ENCODE peak calls at places on chromosome 1, in five cellular contexts. Y, G, V, L and N are unnamed samples.
A peak's percentile ranks its signal among the peaks of the same experiment; 100 is the strongest.

GRCh38 chr1:233482388-233482787 is 131.5 kb upstream of the KCNK1 start:
- DNase-seq in G (no peak), V (no peak), L (no peak), Y (no peak), N (no peak)

GRCh38 chr1:38087676-38088075 is 41.1 kb upstream of the POU3F1 start:
- DNase-seq in V (no peak), Y (no peak), G (no peak), L (no peak), N (no peak)

GRCh38 chr1:160338580-160338979 is 4.5 kb downstream of the COPA start:
- DNase-seq in Y (no peak), V (no peak), L (no peak), G (no peak), N (no peak)

GRCh38 chr1:160705176-160705745 is 6.4 kb downstream of the CD48 start:
- DNase-seq in Y (no peak), V (no peak), G (no peak), L (no peak), N (no peak)

GRCh38 chr1:66521736-66522365 is 12.1 kb upstream of the SGIP1 start:
- DNase-seq in V (no peak), G (peak; percentile 76), Y (no peak), L (no peak), N (peak; percentile 90)

GRCh38 chr1:15000030-15000429 is 153.5 kb upstream of the TMEM51 start:
- DNase-seq in G (no peak), V (no peak), Y (no peak), L (no peak), N (no peak)

GRCh38 chr1:161198206-161198876 is 513 bp downstream of the ADAMTS4 start:
- DNase-seq in G (peak; percentile 39), L (no peak), Y (no peak), V (no peak), N (peak; percentile 56)

GRCh38 chr1:24639881-24640280 is 3.2 kb upstream of the SRRM1 start:
- DNase-seq in G (no peak), V (no peak), L (no peak), Y (no peak), N (no peak)

GRCh38 chr1:151534662-151535278 is 5.3 kb upstream of the TUFT1 start:
- DNase-seq in L (peak; percentile 81), G (peak; percentile 64), Y (peak; percentile 90), V (peak; percentile 87), N (peak; percentile 73)

GRCh38 chr1:103435443-103435842 is 90.1 kb upstream of the RNPC3 start:
- DNase-seq in G (no peak), Y (no peak), V (no peak), L (no peak), N (no peak)

GRCh38 chr1:35192056-35192852 is 691 bp downstream of the SFPQ start:
- DNase-seq in G (peak; percentile 77), V (peak; percentile 91), Y (peak; percentile 68), L (peak; percentile 88), N (peak; percentile 82)

GRCh38 chr1:109299087-109299983 is 7.5 kb downstream of the MYBPHL start:
- DNase-seq in Y (peak; percentile 79), L (no peak), G (peak; percentile 93), V (no peak), N (peak; percentile 94)

GRCh38 chr1:107687846-107688753 is 276.9 kb downstream of the VAV3 start:
- DNase-seq in V (no peak), L (no peak), G (peak; percentile 42), Y (no peak), N (peak; percentile 51)

GRCh38 chr1:5500541-5500940 is 491.7 kb downstream of the NPHP4 start:
- DNase-seq in G (no peak), L (no peak), Y (no peak), V (no peak), N (no peak)

GRCh38 chr1:225871374-225872074 is 10.7 kb downstream of the TMEM63A start:
- DNase-seq in L (no peak), V (no peak), Y (no peak), G (no peak), N (no peak)

GRCh38 chr1:215005656-215006335 is 76.7 kb upstream of the KCNK2 start:
- DNase-seq in G (no peak), L (no peak), V (no peak), Y (no peak), N (no peak)

GRCh38 chr1:112457241-112457640 is 51.5 kb upstream of the WNT2B start:
- DNase-seq in L (no peak), G (peak; percentile 70), Y (no peak), V (no peak), N (no peak)

GRCh38 chr1:17163371-17163770 is 41.6 kb upstream of the PADI1 start:
- DNase-seq in Y (no peak), G (no peak), L (no peak), V (no peak), N (no peak)

GRCh38 chr1:39812913-39813312 is 24.2 kb upstream of the BMP8B start:
- DNase-seq in G (no peak), V (no peak), L (no peak), Y (no peak), N (no peak)

GRCh38 chr1:32876341-32877210 is 5.9 kb upstream of the FNDC5 start:
- DNase-seq in Y (no peak), V (peak; percentile 84), L (no peak), G (peak; percentile 29), N (peak; percentile 50)

GRCh38 chr1:226719596-226720386 is 19.3 kb downstream of the ITPKB start:
- DNase-seq in Y (no peak), G (no peak), L (no peak), V (no peak), N (no peak)

GRCh38 chr1:41862411-41863221 is 56.1 kb downstream of the HIVEP3 start:
- DNase-seq in L (no peak), V (no peak), G (peak; percentile 88), Y (no peak), N (peak; percentile 83)

GRCh38 chr1:158654570-158654969 is 31.9 kb downstream of the SPTA1 start:
- DNase-seq in V (no peak), L (no peak), Y (peak; percentile 17), G (no peak), N (no peak)

GRCh38 chr1:187655163-187655562 is 826.4 kb downstream of the PLA2G4A start:
- DNase-seq in L (no peak), G (peak; percentile 19), V (no peak), Y (no peak), N (no peak)

GRCh38 chr1:234466945-234467344 is 12.0 kb downstream of the TARBP1 start:
- DNase-seq in V (no peak), L (no peak), G (no peak), Y (no peak), N (no peak)

GRCh38 chr1:161359316-161359715 is 8.4 kb downstream of the CFAP126 start:
- DNase-seq in L (no peak), Y (no peak), V (no peak), G (no peak), N (no peak)

GRCh38 chr1:228003461-228004330 is 3.1 kb upstream of the WNT3A start:
- DNase-seq in L (no peak), G (no peak), V (no peak), Y (no peak), N (no peak)

GRCh38 chr1:24020032-24020431 is 39.9 kb upstream of the SRSF10 start:
- DNase-seq in V (no peak), L (no peak), Y (peak; percentile 50), G (peak; percentile 76), N (peak; percentile 71)

GRCh38 chr1:225454733-225455132 is 26.9 kb upstream of the LBR start:
- DNase-seq in V (no peak), Y (no peak), G (peak; percentile 81), L (no peak), N (peak; percentile 75)

GRCh38 chr1:66439028-66439427 is 94.9 kb upstream of the SGIP1 start:
- DNase-seq in V (no peak), L (no peak), G (peak; percentile 16), Y (no peak), N (no peak)

GRCh38 chr1:33158366-33158765 is 23.5 kb downstream of the TRIM62 start:
- DNase-seq in G (no peak), Y (no peak), V (no peak), L (no peak), N (no peak)

GRCh38 chr1:186093437-186093836 is 281.6 kb downstream of the TPR start:
- DNase-seq in G (peak; percentile 22), Y (peak; percentile 24), L (no peak), V (no peak), N (peak; percentile 17)

GRCh38 chr1:156502749-156503671 is 2.4 kb upstream of the MEF2D start:
- DNase-seq in V (peak; percentile 84), G (peak; percentile 94), Y (peak; percentile 75), L (peak; percentile 88), N (peak; percentile 98)

GRCh38 chr1:193819376-193819775 is 633.0 kb upstream of the B3GALT2 start:
- DNase-seq in Y (no peak), L (no peak), V (no peak), G (no peak), N (no peak)

GRCh38 chr1:210448293-210448892 is 119.7 kb downstream of the HHAT start:
- DNase-seq in L (no peak), V (no peak), Y (peak; percentile 39), G (peak; percentile 67), N (peak; percentile 72)

GRCh38 chr1:202143768-202144509 is 598 bp downstream of the ARL8A start:
- DNase-seq in L (peak; percentile 52), V (peak; percentile 75), G (peak; percentile 16), Y (no peak), N (peak; percentile 37)

GRCh38 chr1:222928212-222928611 is 113.4 kb downstream of the DISP1 start:
- DNase-seq in L (peak; percentile 49), G (peak; percentile 45), V (peak; percentile 52), Y (peak; percentile 45), N (peak; percentile 49)

GRCh38 chr1:13697738-13698137 is 2.2 kb upstream of the PRDM2 start:
- DNase-seq in G (no peak), L (no peak), Y (no peak), V (no peak), N (no peak)
- TF ChIP-seq CTCF in G (no peak), L (no peak), Y (no peak), V (no peak), N (peak; percentile 5)

GRCh38 chr1:10401281-10401680 is 2.4 kb downstream of the PGD start:
- DNase-seq in Y (no peak), L (no peak), G (no peak), V (no peak), N (peak; percentile 66)
- H3K4me3 ChIP-seq in Y (no peak overlapping the region), L (no peak overlapping the region), G (no peak overlapping the region), V (no peak overlapping the region), N (no peak overlapping the region)

GRCh38 chr1:92583821-92584760 is 97.4 kb upstream of the GFI1 start:
- DNase-seq in V (no peak), G (peak; percentile 84), Y (no peak), L (no peak), N (peak; percentile 83)
- TF ChIP-seq CTCF in V (no peak), G (no peak), Y (no peak), L (no peak), N (no peak)

GRCh38 chr1:246324711-246325110 is 182.4 kb downstream of the SMYD3 start:
- DNase-seq in G (no peak), L (no peak), Y (no peak), V (no peak), N (peak; percentile 56)
- H3K4me3 ChIP-seq in G (no peak overlapping the region), L (no peak overlapping the region), Y (no peak overlapping the region), V (no peak overlapping the region), N (no peak overlapping the region)

DNA sequence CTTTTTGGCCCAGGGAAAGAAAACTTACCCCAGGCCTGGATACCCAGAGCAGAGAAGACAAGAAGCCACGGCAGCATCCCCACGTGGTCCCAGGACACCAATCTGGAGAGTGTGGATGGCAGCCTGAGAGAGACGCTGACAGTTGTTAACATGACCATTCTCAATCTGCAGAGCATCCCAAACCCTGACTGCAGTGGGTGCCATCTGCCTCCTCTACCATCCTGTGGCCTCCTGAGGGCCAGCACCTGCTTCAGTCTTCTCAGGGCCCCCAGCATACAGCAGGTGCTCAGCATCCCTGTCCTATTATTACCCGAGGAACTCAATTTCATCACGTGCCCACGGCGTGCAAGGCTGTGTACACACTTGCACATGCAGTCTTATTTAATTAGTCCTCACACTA is 785 bp downstream of the PGLYRP4 start:
- DNase-seq in L (no peak), V (no peak), Y (no peak), G (no peak), N (no peak)
- TF ChIP-seq CTCF in L (no peak), V (no peak), Y (no peak), G (no peak), N (no peak)